ENCODE peak calls at places on chromosomes 11 and 22, in ten cellular contexts. F is IMR-90, E is astrocyte of the cerebellum, G is lower leg skin, S is uterus, J is prostate gland, U is nephron progenitor cell, B is pancreas, V is kidney, Y is brain microvascular endothelial cell. Z is an unnamed sample.

GRCh38 chr22:27769012-27769411 is 32.5 kb downstream of the MN1 start:
- DNase-seq in Y (no peak), S (no peak), V (no peak), G (no peak), F (no peak), U (no peak), B (no peak), E (no peak), J (no peak), Z (no peak)

GRCh38 chr11:132941024-132941646 is 591.2 kb downstream of the OPCML start:
- DNase-seq in J (no peak), V (no peak), U (peak; percentile 48), B (no peak), F (peak; percentile 43), G (no peak), E (peak; percentile 19), S (no peak), Y (peak; percentile 39), Z (peak; percentile 33)

GRCh38 chr11:66868726-66869291 is 11.9 kb downstream of the LRFN4 start:
- DNase-seq in U (peak; percentile 74), S (no peak), G (no peak), B (peak; percentile 84), Y (no peak), J (no peak), E (no peak), V (peak; percentile 81), F (no peak), Z (no peak)

GRCh38 chr22:42800731-42801536 is 56.1 kb downstream of the ARFGAP3 start:
- DNase-seq in Y (no peak), E (no peak), S (no peak), V (no peak), G (no peak), J (no peak), F (no peak), U (no peak), B (no peak), Z (no peak)

GRCh38 chr11:61328351-61328750 is 4.6 kb downstream of the DDB1 start:
- DNase-seq in V (no peak), U (no peak), Y (no peak), G (no peak), S (no peak), J (no peak), F (no peak), B (no peak), E (no peak), Z (no peak)

GRCh38 chr22:22745225-22746060 is 101.0 kb downstream of the GGTLC2 start:
- DNase-seq in J (peak; percentile 14), S (no peak), E (no peak), F (peak; percentile 19), Y (peak; percentile 12), V (no peak), U (peak; percentile 52), G (no peak), B (no peak), Z (peak; percentile 11)

GRCh38 chr22:28899199-28899853 is 16.0 kb downstream of the ZNRF3 start:
- DNase-seq in U (no peak), G (no peak), J (no peak), V (no peak), S (no peak), F (peak; percentile 20), E (no peak), B (no peak), Y (no peak), Z (no peak)

GRCh38 chr11:76141901-76142300 is 64.4 kb downstream of the WNT11 start:
- DNase-seq in B (no peak), U (no peak), G (no peak), F (peak; percentile 5), Y (no peak), E (no peak), V (no peak), S (no peak), J (no peak), Z (no peak)

DNA sequence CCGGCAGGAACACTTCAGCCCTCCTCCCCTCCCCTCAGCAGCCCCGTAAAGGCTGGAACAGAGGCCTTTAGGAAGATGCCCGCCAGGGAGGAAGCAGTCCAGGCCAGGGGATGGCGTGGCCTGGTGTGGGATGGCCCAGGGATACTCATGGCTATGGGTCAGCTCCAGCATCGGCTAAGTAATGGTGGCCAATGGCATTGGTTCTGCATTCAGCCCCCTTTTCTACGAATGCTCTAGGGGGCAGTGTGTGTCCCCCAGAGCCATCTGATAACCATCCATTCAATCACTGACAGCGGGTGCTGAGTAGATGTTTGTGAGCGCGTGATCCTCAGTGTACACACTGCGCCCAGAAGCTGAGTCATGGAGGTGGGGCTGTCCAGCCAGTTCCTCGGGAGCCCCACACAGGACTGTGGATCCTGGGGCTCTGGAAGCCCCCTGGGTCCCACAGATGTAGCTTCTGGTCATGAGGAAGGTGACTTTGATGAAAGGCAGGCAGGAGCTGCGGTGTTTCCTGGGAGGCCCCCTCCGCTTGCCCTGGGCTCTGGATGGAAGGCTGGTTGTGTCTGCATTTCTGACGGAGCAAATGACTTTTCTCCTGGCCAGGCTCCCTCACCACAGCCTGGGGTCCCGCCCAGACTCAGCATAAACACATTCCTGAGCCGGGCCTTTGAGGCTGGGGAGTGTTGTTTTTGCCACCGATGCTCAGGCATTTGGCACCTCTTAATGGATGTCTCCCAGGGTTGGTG is 46.5 kb downstream of the FBLN1 start:
- DNase-seq in F (peak; percentile 94), B (no peak), U (no peak), V (peak; percentile 49), Y (peak; percentile 67), J (peak; percentile 63), E (peak; percentile 91), S (peak; percentile 78), G (peak; percentile 82), Z (peak; percentile 95)
- TF ChIP-seq CTCF in F (peak; percentile 74), B (no peak), U (no peak), V (no peak), Y (peak; percentile 67), J (peak; percentile 39), E (peak; percentile 70), S (peak; percentile 43), G (no peak), Z (peak; percentile 85)

GRCh38 chr22:23903328-23903971 is 9.3 kb downstream of the MIF start:
- DNase-seq in Y (no peak), V (peak; percentile 40), F (peak; percentile 12), G (no peak), E (no peak), U (no peak), J (peak; percentile 25), S (no peak), B (no peak), Z (no peak)

GRCh38 chr22:23899042-23899745 is 5.0 kb downstream of the MIF start:
- DNase-seq in S (no peak), G (no peak), V (no peak), E (no peak), B (no peak), U (no peak), Y (no peak), F (no peak), J (no peak), Z (no peak)

GRCh38 chr22:23904855-23905254 is 10.7 kb downstream of the MIF start:
- DNase-seq in E (no peak), V (peak; percentile 89), S (no peak), G (no peak), Y (no peak), U (no peak), B (no peak), J (no peak), F (no peak), Z (no peak)

GRCh38 chr22:23898006-23898974 is 4.1 kb downstream of the MIF start:
- DNase-seq in Y (no peak), F (no peak), S (no peak), G (no peak), B (no peak), J (no peak), V (no peak), U (no peak), E (no peak), Z (no peak)

DNA sequence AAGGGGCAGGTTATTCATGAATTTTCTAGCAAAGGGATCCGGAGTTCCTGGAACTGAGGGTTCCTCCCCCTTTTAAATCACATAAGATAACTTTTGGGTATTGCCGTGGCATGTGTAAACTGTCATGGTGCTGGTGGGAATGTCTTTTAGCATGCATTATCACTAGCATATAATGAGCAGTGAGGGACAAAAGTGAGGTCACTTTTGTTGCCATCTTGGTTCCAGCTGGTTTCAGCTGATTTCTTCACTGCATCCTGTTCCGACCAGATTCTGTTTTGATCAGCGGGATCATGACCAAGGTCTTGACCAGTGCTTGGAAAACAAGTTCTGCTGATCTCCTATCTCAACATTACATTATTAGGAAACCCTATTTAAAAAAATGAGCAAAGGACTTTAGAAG is 7.4 kb downstream of the MIF start:
- DNase-seq in V (no peak), B (no peak), U (no peak), Y (no peak), S (no peak), G (no peak), J (no peak), F (no peak), E (no peak), Z (no peak)
- TF ChIP-seq CTCF in V (no peak), B (no peak), U (no peak), Y (no peak), S (no peak), G (no peak), J (no peak), F (no peak), E (no peak), Z (no peak)

GRCh38 chr22:18001040-18001893 is 23.1 kb downstream of the MICAL3 start:
- DNase-seq in J (peak; percentile 85), S (peak; percentile 87), G (peak; percentile 88), E (peak; percentile 98), U (peak; percentile 88), V (peak; percentile 97), Y (peak; percentile 96), F (peak; percentile 99), B (peak; percentile 95), Z (peak; percentile 96)

GRCh38 chr22:18010263-18010662 is 14.1 kb downstream of the MICAL3 start:
- DNase-seq in S (no peak), J (no peak), G (no peak), E (no peak), Y (no peak), V (no peak), B (no peak), U (no peak), F (no peak), Z (no peak)

GRCh38 chr22:18008136-18008535 is 16.2 kb downstream of the MICAL3 start:
- DNase-seq in E (no peak), F (no peak), V (no peak), G (no peak), S (no peak), J (no peak), U (no peak), Y (no peak), B (no peak), Z (no peak)

GRCh38 chr22:18000441-18001039 is 23.8 kb downstream of the MICAL3 start:
- DNase-seq in Y (no peak), U (peak; percentile 45), J (peak; percentile 18), S (peak; percentile 30), G (no peak), V (peak; percentile 81), B (peak; percentile 79), E (no peak), F (no peak), Z (no peak)

DNA sequence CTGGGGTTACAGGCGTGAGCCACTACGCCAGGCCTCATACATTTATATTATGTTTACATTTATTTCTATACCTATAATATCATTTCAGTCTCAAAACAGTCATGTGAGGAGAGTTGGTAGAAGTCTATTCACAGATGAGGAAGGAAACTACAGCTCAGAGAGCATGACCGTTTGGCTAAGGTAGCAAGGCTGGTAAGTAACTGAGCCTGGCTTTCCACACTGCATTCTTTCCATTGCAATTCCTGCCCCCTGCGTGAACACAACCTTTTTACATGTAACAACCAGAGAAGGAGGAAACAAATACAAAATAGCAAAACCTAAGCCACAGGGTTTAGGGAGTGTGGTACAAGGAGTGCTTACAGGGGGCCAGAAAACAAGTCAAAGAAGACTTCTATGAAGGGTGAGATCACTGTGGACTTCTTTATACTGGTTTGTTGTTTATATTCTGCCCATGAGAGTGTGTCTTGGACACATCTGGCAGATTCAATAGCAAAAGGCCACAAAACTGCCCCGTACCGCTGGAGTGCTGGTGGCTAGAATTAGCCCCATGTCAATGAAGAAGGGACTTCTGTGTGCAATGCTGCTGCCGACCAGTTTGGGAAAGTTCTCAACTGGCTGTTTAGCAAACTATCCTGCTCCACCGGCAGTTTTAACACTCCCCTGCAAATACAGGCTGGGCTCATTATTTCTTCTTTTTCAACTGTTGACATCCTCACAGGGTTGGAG is 19.0 kb downstream of the MICAL3 start:
- DNase-seq in E (no peak), G (no peak), V (no peak), Y (no peak), S (no peak), B (peak; percentile 16), F (no peak), J (no peak), U (no peak), Z (no peak)
- TF ChIP-seq CTCF in E (no peak), G (no peak), V (no peak), Y (no peak), S (no peak), B (no peak), F (no peak), J (no peak), U (no peak), Z (no peak)

GRCh38 chr22:50232481-50233151 is 12.2 kb downstream of the TUBGCP6 start:
- DNase-seq in E (no peak), Y (no peak), U (no peak), F (no peak), V (no peak), J (no peak), G (no peak), S (no peak), B (no peak), Z (no peak)
- TF ChIP-seq CTCF in E (no peak), Y (no peak), U (no peak), F (no peak), V (no peak), J (no peak), G (no peak), S (no peak), B (no peak), Z (no peak)

Z was measured in HFFc6.